ENCODE peak calls at places on chromosomes 13 and 19, in seven cellular contexts. U is activated B cell treated with CpG ODN at 0.5 μM for 24 hours, Y is psoas muscle, N is tibial nerve, C is gastrocnemius medialis, K is neural crest cell, A is endothelial cell. X is an unnamed sample.

GRCh38 chr19:6551091-6551490 is 20.3 kb downstream of the TNFSF9 start:
- DNase-seq in U (no peak), K (no peak), Y (no peak), N (no peak), C (no peak), A (no peak), X (no peak)

GRCh38 chr13:65638572-65639168 is 1591.5 kb downstream of the PCDH9 start:
- DNase-seq in N (peak; percentile 15), U (no peak), Y (no peak), K (peak; percentile 9), A (peak; percentile 30), C (no peak), X (no peak)

GRCh38 chr19:54392078-54392477 is 23.2 kb upstream of the TTYH1 start:
- DNase-seq in N (no peak), A (no peak), U (no peak), K (no peak), C (no peak), Y (no peak), X (no peak)

GRCh38 chr13:113803409-113804016 is 44.5 kb downstream of the TMEM255B start:
- DNase-seq in N (no peak), K (no peak), A (no peak), Y (peak; percentile 44), U (no peak), C (no peak), X (no peak)

GRCh38 chr13:37716796-37717195 is 118.2 kb upstream of the POSTN start:
- DNase-seq in K (no peak), Y (no peak), C (no peak), U (no peak), A (no peak), N (no peak), X (no peak)

GRCh38 chr19:18097217-18097992 is at the start of gene MAST3:
- DNase-seq in K (peak; percentile 71), U (peak; percentile 95), A (peak; percentile 87), Y (peak; percentile 87), C (peak; percentile 45), N (peak; percentile 56), X (peak; percentile 94)

GRCh38 chr19:7781157-7781556 is 18.1 kb downstream of the CLEC4M start:
- DNase-seq in A (no peak), C (no peak), K (no peak), U (no peak), N (no peak), Y (no peak), X (no peak)

GRCh38 chr19:58007285-58007684 is 4.7 kb upstream of the ZNF606 start:
- DNase-seq in C (no peak), K (no peak), N (no peak), A (no peak), Y (no peak), U (no peak), X (no peak)

GRCh38 chr13:33640832-33641231 is 177.1 kb upstream of the RFC3 start:
- DNase-seq in N (no peak), Y (no peak), K (no peak), C (no peak), A (no peak), U (no peak), X (no peak)

GRCh38 chr19:55857149-55857548 is 20.8 kb downstream of the NLRP4 start:
- DNase-seq in A (no peak), Y (no peak), C (no peak), N (no peak), U (no peak), K (no peak), X (no peak)

GRCh38 chr19:33467851-33468250 is 53.7 kb downstream of the PEPD start:
- DNase-seq in K (no peak), A (no peak), U (no peak), Y (no peak), C (no peak), N (no peak), X (no peak)

GRCh38 chr19:1591421-1592022 is 1.1 kb downstream of the MBD3 start:
- DNase-seq in K (no peak), U (no peak), C (no peak), Y (no peak), A (no peak), N (no peak), X (peak; percentile 33)

GRCh38 chr19:10508707-10509106 is 5.6 kb upstream of the KEAP1 start:
- DNase-seq in Y (no peak), N (no peak), C (no peak), K (no peak), U (no peak), A (no peak), X (no peak)

GRCh38 chr19:14089412-14089661 is 1.2 kb downstream of the SAMD1 start:
- DNase-seq in K (no peak), C (no peak), Y (no peak), N (peak; percentile 20), U (no peak), A (no peak), X (no peak)

GRCh38 chr13:72696590-72696989 is 30.8 kb downstream of the MZT1 start:
- DNase-seq in C (no peak), K (no peak), A (no peak), U (no peak), N (no peak), Y (no peak), X (no peak)

GRCh38 chr13:26621731-26622401 is 64.4 kb downstream of the WASF3 start:
- DNase-seq in K (no peak), C (no peak), Y (no peak), A (no peak), U (no peak), N (no peak), X (no peak)

GRCh38 chr13:106433066-106433465 is 102.4 kb downstream of the EFNB2 start:
- DNase-seq in Y (no peak), K (no peak), A (no peak), U (no peak), C (no peak), N (no peak), X (no peak)

GRCh38 chr13:100630564-100630963 is 42.0 kb upstream of the GGACT start:
- DNase-seq in A (no peak), Y (no peak), U (no peak), C (no peak), N (no peak), K (peak; percentile 19), X (no peak)

GRCh38 chr13:32031815-32032345 is 306 bp downstream of the FRY start:
- DNase-seq in K (no peak), Y (no peak), U (no peak), C (no peak), N (no peak), A (no peak), X (no peak)

GRCh38 chr19:42850981-42851717 is 28.4 kb downstream of the PSG1 start:
- DNase-seq in K (no peak), U (no peak), C (peak; percentile 19), A (no peak), Y (peak; percentile 74), N (peak; percentile 34), X (no peak)

GRCh38 chr13:36673838-36674326 is at the start of gene SERTM1:
- DNase-seq in A (peak; percentile 50), N (no peak), Y (peak; percentile 40), U (no peak), C (no peak), K (peak; percentile 60), X (peak; percentile 49)

GRCh38 chr19:14530005-14530348 is 583 bp downstream of the TECR start:
- DNase-seq in A (no peak), U (no peak), Y (no peak), K (no peak), C (no peak), N (no peak), X (no peak)

GRCh38 chr19:28281676-28282075 is 931.3 kb downstream of the UQCRFS1 start:
- DNase-seq in A (no peak), C (no peak), U (no peak), N (no peak), Y (no peak), K (no peak), X (no peak)
- TF ChIP-seq CTCF in A (no peak), C (no peak), U (no peak), N (no peak), Y (no peak), K (no peak), X (no peak)

GRCh38 chr13:95292622-95293021 is 8.6 kb downstream of the ABCC4 start:
- DNase-seq in U (no peak), K (no peak), A (no peak), Y (no peak), C (no peak), N (no peak), X (no peak)

GRCh38 chr13:95298971-95299627 is 2.2 kb downstream of the ABCC4 start:
- DNase-seq in N (no peak), U (no peak), A (no peak), Y (no peak), K (no peak), C (no peak), X (no peak)

GRCh38 chr13:95298169-95298940 is 2.9 kb downstream of the ABCC4 start:
- DNase-seq in N (no peak), K (no peak), A (no peak), U (no peak), C (no peak), Y (no peak), X (no peak)

GRCh38 chr13:95295026-95295425 is 6.2 kb downstream of the ABCC4 start:
- DNase-seq in K (no peak), A (no peak), C (no peak), N (no peak), U (no peak), Y (no peak), X (no peak)

GRCh38 chr13:95296326-95296939 is 4.8 kb downstream of the ABCC4 start:
- DNase-seq in C (peak; percentile 42), A (peak; percentile 68), U (no peak), Y (peak; percentile 74), N (no peak), K (peak; percentile 23), X (no peak)
- TF ChIP-seq CTCF in C (peak; percentile 81), A (peak; percentile 53), U (no peak), Y (peak; percentile 81), N (no peak), K (peak; percentile 64), X (peak; percentile 43)

GRCh38 chr19:3977242-3978143 is 6.6 kb upstream of the DAPK3 start:
- DNase-seq in N (no peak), C (no peak), A (no peak), U (no peak), K (no peak), Y (peak; percentile 65), X (peak; percentile 59)
- TF ChIP-seq CTCF in N (no peak), C (no peak), A (peak; percentile 32), U (no peak), K (peak; percentile 37), Y (peak; percentile 18), X (no peak)

GRCh38 chr19:45099465-45100201 is 6.7 kb downstream of the PPP1R37 start:
- DNase-seq in N (no peak), Y (peak; percentile 70), U (no peak), C (no peak), A (no peak), K (no peak), X (no peak)

GRCh38 chr19:45100202-45100600 is 7.2 kb downstream of the PPP1R37 start:
- DNase-seq in C (no peak), A (no peak), U (no peak), Y (no peak), N (no peak), K (no peak), X (no peak)

GRCh38 chr19:45102481-45102880 is 9.5 kb downstream of the PPP1R37 start:
- DNase-seq in K (no peak), A (no peak), U (no peak), N (no peak), C (no peak), Y (no peak), X (no peak)

GRCh38 chr19:45101796-45102195 is 8.8 kb downstream of the PPP1R37 start:
- DNase-seq in U (no peak), A (no peak), C (no peak), Y (no peak), N (no peak), K (no peak), X (no peak)

GRCh38 chr19:45100797-45101196 is 7.8 kb downstream of the PPP1R37 start:
- DNase-seq in N (no peak), C (no peak), U (no peak), Y (no peak), K (no peak), A (no peak), X (no peak)
- TF ChIP-seq CTCF in N (no peak), C (no peak), U (no peak), Y (no peak), K (no peak), A (no peak), X (no peak)

X was measured in pancreas.